ENCODE peak calls at places on chromosomes 4 and X, in four cellular contexts. L, P, O and W are unnamed samples. For H3K36me3 and H3K9me3, the result is how much of the 10 kb centered on the place peaks cover.

GRCh38 chr4:156946508-156947197 is 24.9 kb downstream of the PDGFC start:
- DNase-seq in L (no peak), O (no peak), P (no peak), W (no peak)

GRCh38 chr4:97330915-97331314 is 812.4 kb downstream of the STPG2 start:
- DNase-seq in O (no peak), L (no peak), P (no peak), W (no peak)

GRCh38 chr4:188987011-188987410 is 847.8 kb downstream of the TRIML1 start:
- DNase-seq in P (no peak), O (no peak), L (no peak), W (no peak)

GRCh38 chrX:45322382-45322781 is 121.7 kb upstream of the DIPK2B start:
- DNase-seq in O (no peak), P (no peak), L (no peak), W (no peak)

GRCh38 chrX:39729834-39730670 is 367.7 kb downstream of the BCOR start:
- DNase-seq in L (no peak), O (peak), P (no peak), W (no peak)

GRCh38 chr4:8364848-8365350 is 75.6 kb downstream of the ACOX3 start:
- DNase-seq in L (no peak), O (no peak), P (no peak), W (peak)

GRCh38 chr4:1763550-1764080 is 29.5 kb upstream of the FGFR3 start:
- DNase-seq in L (no peak), P (no peak), O (no peak), W (no peak)

GRCh38 chr4:173264245-173264959 is 69.8 kb downstream of the HMGB2 start:
- DNase-seq in P (no peak), L (peak), O (no peak), W (no peak)

GRCh38 chrX:53716328-53717088 is 30.0 kb upstream of the HUWE1 start:
- DNase-seq in P (no peak), O (no peak), L (no peak), W (no peak)

GRCh38 chr4:98802673-98803286 is 126.2 kb downstream of the EIF4E start:
- DNase-seq in O (no peak), P (no peak), L (no peak), W (no peak)

GRCh38 chrX:140503230-140503585 is 1.7 kb downstream of the SOX3 start:
- DNase-seq in L (no peak), O (no peak), P (no peak), W (no peak)

GRCh38 chr4:38868055-38868965 is 704 bp downstream of the FAM114A1 start:
- DNase-seq in P (peak), L (peak), O (peak), W (peak)

GRCh38 chr4:152024881-152025280 is 264.1 kb upstream of the GATB start:
- DNase-seq in O (no peak), L (no peak), P (no peak), W (no peak)

GRCh38 chrX:19990225-19990518 is 689 bp downstream of the BCLAF3 start:
- DNase-seq in L (no peak), P (no peak), O (no peak), W (no peak)

GRCh38 chr4:37767546-37767945 is 58.9 kb upstream of the PGM2 start:
- DNase-seq in O (no peak), L (peak), P (peak), W (peak)

GRCh38 chr4:16140520-16141249 is 56.9 kb upstream of the PROM1 start:
- DNase-seq in L (no peak), P (no peak), O (no peak), W (no peak)

GRCh38 chr4:3263053-3263958 is 14.3 kb downstream of the MSANTD1 start:
- DNase-seq in P (no peak), L (no peak), O (no peak), W (no peak)

GRCh38 chrX:38052096-38052495 is 45.7 kb downstream of the SYTL5 start:
- DNase-seq in L (no peak), P (no peak), O (no peak), W (no peak)

GRCh38 chr4:41709844-41710481 is 38.6 kb downstream of the PHOX2B start:
- DNase-seq in O (no peak), L (no peak), P (no peak), W (no peak)

GRCh38 chr4:39825741-39826231 is 127.8 kb downstream of the UBE2K start:
- DNase-seq in L (no peak), P (no peak), O (no peak), W (no peak)

GRCh38 chr4:121685257-121685656 is 11.5 kb downstream of the ANXA5 start:
- DNase-seq in P (no peak), O (no peak), L (no peak), W (no peak)

GRCh38 chr4:58301384-58301783 is 1191.2 kb upstream of the IGFBP7 start:
- DNase-seq in O (peak), L (no peak), P (no peak), W (no peak)

GRCh38 chrX:153999359-154000037 is 20.2 kb downstream of the IRAK1 start:
- DNase-seq in O (no peak), L (no peak), P (no peak), W (no peak)

GRCh38 chr4:165185448-165185847 is 21.9 kb upstream of the KLHL2 start:
- DNase-seq in L (no peak), P (no peak), O (no peak), W (no peak)

GRCh38 chr4:128060130-128060619 is 937 bp upstream of the LARP1B start:
- DNase-seq in P (no peak), O (no peak), L (no peak), W (no peak)
- H3K27ac ChIP-seq in P (peak), O (no peak), L (peak), W (peak)

DNA sequence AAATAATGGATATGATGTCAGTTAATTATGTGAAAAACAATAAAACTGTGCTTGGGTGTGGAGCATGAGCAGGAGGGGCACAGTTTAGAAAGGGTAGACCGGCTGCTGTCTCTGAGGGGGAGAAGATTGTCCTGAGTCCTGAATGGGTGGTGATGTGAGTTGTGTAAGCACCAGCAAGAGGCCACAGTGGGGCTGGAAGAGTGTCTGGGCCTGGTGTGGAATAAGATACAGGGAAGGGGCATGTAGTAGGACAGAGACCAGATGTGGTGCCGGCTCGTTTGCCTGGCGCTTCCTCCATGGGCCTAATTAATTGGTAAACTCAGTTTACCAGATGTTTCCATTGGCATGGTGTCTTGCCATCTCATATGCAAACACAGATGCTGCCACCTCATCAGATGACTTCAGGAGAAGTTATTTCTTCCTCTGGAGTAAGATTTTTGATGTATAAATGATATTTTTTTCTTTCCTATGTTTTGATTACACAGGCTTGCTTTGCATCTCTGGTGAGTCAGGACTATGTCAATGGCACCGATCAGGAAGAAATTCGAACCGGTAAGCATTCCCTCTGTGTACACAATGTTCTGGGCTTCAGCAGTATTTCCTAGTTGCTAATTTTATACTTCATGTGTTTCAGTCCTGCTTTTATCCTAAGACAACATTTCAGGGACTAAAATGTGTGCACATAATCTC is 5.1 kb downstream of the MED28 start:
- DNase-seq in O (no peak), P (no peak), L (no peak), W (no peak)
- H3K36me3 ChIP-seq in O (half or more), P (under half), L (half or more), W (half or more)

GRCh38 chr4:113179996-113180395 is 130.5 kb downstream of the ANK2 start:
- DNase-seq in P (no peak), L (no peak), O (no peak), W (no peak)
- H3K9me3 ChIP-seq in P (under half), L (under half), O (under half), W (under half)

GRCh38 chr4:87541956-87542709 is 13.0 kb upstream of the SPARCL1 start:
- DNase-seq in P (no peak), L (no peak), O (no peak), W (no peak)

GRCh38 chr4:87541521-87541920 is 12.3 kb upstream of the SPARCL1 start:
- DNase-seq in O (no peak), L (no peak), P (no peak), W (no peak)

GRCh38 chr4:87545052-87545451 is 15.9 kb upstream of the SPARCL1 start:
- DNase-seq in P (no peak), L (no peak), O (no peak), W (no peak)

GRCh38 chr4:87543835-87544461 is 14.8 kb upstream of the SPARCL1 start:
- DNase-seq in P (no peak), O (no peak), L (no peak), W (no peak)

DNA sequence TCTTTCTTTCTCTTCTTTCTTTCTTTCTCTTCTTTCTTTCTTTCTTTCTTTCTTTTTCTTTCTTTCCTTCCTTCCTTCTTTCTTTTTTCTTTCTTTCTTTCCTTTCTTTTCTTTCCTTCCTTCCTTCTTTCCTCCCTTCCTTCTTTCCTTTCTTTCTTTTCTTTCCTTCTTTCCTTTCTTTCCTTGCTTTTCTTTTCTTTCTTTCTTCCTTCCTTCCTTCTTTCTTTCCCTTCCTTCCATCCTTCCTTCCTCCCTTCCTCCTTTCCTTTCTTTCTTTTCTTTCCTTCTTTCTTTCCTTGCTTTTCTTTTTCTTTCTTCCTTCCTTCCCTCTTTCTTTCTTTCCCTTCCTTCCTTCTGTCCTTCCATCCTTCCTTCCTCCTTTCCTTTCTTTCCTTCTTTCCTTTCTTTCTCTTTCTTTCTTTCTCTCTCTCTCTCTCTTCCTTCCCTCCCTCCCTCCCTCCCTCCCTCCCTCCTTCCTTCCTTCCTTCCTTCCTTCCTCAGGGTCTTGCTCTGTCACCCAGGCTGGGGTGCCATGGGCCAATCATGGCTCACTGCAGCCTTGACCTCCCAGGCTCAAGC is 13.6 kb upstream of the SPARCL1 start:
- DNase-seq in L (no peak), O (no peak), P (no peak), W (no peak)
- H3K27ac ChIP-seq in L (no peak), O (no peak), P (no peak), W (no peak)

GRCh38 chr4:109821186-109821585 is 5.6 kb downstream of the GAR1 start:
- DNase-seq in O (no peak), P (no peak), L (no peak), W (no peak)
- H3K36me3 ChIP-seq in O (half or more), P (under half), L (half or more), W (under half)

DNA sequence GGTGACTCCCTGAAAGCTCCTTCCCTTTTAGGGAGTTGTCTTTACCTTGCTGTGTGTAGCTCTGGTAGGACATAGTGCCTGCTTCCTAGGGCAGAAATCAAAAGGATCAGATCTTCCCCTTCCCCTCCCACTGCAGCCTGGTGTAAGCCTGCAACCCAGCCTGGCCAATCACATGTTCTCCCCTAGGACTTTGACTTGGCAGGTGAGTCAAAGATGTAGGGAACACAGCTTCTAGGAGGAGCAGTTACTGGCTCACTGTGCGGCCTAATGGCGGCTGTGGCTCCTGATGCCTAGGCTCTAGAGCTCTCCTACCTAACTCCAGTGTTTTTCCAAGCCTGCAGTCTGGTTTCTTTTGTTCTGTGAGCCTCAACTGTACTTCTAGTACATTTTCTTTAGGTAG is 103.9 kb downstream of the AASDH start:
- DNase-seq in P (no peak), L (no peak), O (no peak), W (no peak)
- H3K9me3 ChIP-seq in P (under half), L (under half), O (under half), W (under half)

GRCh38 chrX:44228621-44229020 is 114.9 kb downstream of the EFHC2 start:
- DNase-seq in P (no peak), L (no peak), O (no peak), W (no peak)

GRCh38 chrX:44225667-44226066 is 117.8 kb downstream of the EFHC2 start:
- DNase-seq in L (no peak), O (no peak), P (no peak), W (no peak)

GRCh38 chrX:44223150-44223549 is 120.3 kb downstream of the EFHC2 start:
- DNase-seq in L (no peak), P (no peak), O (no peak), W (no peak)

GRCh38 chrX:44227981-44228380 is 115.5 kb downstream of the EFHC2 start:
- DNase-seq in P (no peak), O (no peak), L (no peak), W (no peak)

GRCh38 chrX:44224760-44225159 is 118.7 kb downstream of the EFHC2 start:
- DNase-seq in L (no peak), O (no peak), P (no peak), W (no peak)
- H3K27ac ChIP-seq in L (no peak), O (no peak), P (no peak), W (no peak)

GRCh38 chr4:5839332-5839731 is 53.6 kb downstream of the CRMP1 start:
- DNase-seq in L (no peak), O (no peak), P (peak), W (no peak)

GRCh38 chr4:5845035-5845905 is 47.6 kb downstream of the CRMP1 start:
- DNase-seq in L (no peak), P (peak), O (no peak), W (no peak)

GRCh38 chr4:5839751-5840674 is 52.9 kb downstream of the CRMP1 start:
- DNase-seq in P (peak), L (peak), O (no peak), W (no peak)

GRCh38 chr4:5843573-5844239 is 49.2 kb downstream of the CRMP1 start:
- DNase-seq in P (no peak), O (no peak), L (no peak), W (no peak)

DNA sequence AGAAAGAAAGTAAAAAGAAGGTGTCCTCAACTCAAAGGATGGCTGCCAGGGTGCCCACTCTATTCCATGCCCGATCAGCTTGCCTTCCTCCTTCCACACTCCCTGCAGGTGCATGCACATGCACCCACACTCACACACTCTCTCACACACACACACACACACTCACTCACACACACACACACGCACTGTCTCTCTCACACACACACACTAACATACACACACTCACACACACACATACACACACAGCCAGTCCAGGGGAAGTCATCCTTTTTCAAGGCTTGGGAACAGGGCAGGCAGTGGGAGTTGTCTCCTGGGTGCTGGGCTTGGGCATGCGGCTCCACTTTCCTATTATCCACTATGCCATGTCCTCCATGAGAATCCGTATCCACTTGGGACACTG is 50.4 kb downstream of the CRMP1 start:
- DNase-seq in L (no peak), O (no peak), P (no peak), W (no peak)
- H3K36me3 ChIP-seq in L (under half), O (half or more), P (under half), W (under half)

GRCh38 chr4:477686-478085 is 21.3 kb downstream of the ZNF721 start:
- DNase-seq in O (no peak), L (no peak), P (no peak), W (no peak)

GRCh38 chr4:475962-476361 is 23.0 kb downstream of the ZNF721 start:
- DNase-seq in L (no peak), P (no peak), O (no peak), W (no peak)

GRCh38 chr4:476501-476900 is 22.5 kb downstream of the ZNF721 start:
- DNase-seq in L (no peak), P (no peak), O (no peak), W (no peak)

GRCh38 chr4:473575-474457 is 25.1 kb downstream of the ZNF721 start:
- DNase-seq in O (peak), P (peak), L (peak), W (peak)

DNA sequence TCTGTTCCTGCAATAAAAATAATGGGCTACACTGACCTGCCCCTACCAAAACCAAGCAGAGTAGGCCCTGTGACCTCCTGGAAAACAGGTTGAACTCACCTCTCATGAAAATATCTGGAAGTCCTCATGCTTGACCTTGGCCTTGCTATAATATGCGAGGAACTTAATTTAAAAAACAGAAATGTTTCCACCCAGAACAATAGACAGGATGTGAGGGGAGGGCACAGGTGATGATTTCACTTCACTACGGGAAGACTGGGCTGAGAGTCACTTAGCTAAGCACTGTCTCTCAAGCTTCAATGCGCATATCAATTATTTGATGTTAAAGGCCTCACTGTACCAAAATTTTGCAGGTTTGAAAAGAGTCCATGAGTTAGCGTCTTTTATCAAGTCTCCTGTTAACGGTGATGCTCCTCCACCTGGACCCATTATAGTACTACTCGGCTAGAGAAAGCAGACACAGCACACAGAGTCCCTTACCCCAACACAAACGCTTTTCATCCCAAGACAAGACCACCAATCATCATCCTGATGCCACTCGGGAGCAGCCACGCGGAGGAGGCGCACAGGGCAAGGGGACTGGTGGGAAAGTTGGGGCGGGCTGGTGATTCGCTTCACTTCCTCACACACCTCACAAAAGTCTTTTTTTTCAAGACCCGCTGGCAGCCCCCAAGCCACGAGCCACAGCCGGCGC is 25.9 kb downstream of the ZNF721 start:
- DNase-seq in P (no peak), L (no peak), O (no peak), W (no peak)
- H3K9me3 ChIP-seq in P (under half), L (under half), O (under half), W (under half)

GRCh38 chrX:130080791-130081367 is 29.4 kb downstream of the ELF4 start:
- DNase-seq in P (no peak), L (no peak), O (no peak), W (no peak)

GRCh38 chrX:130082244-130083106 is 27.8 kb downstream of the ELF4 start:
- DNase-seq in O (no peak), L (peak), P (peak), W (peak)

GRCh38 chrX:130081421-130082045 is 28.8 kb downstream of the ELF4 start:
- DNase-seq in O (no peak), L (no peak), P (no peak), W (no peak)

GRCh38 chrX:130083107-130083490 is 27.2 kb downstream of the ELF4 start:
- DNase-seq in P (no peak), L (no peak), O (no peak), W (no peak)

DNA sequence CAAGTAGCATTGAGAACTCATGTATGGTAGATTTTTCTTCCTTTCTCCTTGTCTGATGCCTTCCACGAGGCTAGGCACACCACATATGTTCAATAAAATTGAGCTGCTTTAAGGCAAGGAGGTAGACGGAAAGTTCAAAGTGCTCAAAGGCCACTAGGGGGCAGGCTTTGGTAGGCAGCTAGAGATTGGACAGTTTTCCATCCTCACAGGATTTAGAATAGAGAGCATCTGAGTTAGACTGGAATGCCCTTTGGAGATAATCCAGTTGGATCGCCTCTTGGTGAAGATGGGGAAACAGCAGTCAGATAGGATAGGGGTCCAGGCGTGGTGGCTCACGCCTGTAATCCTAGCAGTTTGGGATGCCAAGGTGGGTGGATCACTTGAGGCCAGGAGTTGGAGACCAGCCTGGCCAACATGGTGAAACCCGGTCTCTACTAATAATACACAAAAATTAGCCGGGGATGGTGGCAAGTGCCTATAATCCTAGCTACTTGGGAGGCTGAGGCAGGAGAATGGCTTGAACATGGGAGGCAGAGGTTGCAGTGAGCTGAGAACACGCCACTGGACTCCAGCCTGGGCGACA is 30.4 kb downstream of the ELF4 start:
- DNase-seq in L (no peak), O (peak), P (no peak), W (no peak)
- H3K27ac ChIP-seq in L (no peak), O (no peak), P (no peak), W (no peak)